ENCODE peak calls at places on chromosomes 6 and 20, in nine cellular contexts. One of them, this sample, is unnamed.

GRCh38 chr20:8116067-8116811 is 15.8 kb upstream of the PLCB1 start:
- DNase-seq in iPS-NIHi11: no peak
- DNase-seq in activated CD8-positive, alpha-beta memory T cell treated with anti-CD3 and anti-CD28 coated beads for 1 hour: no peak
- DNase-seq in HEK293T: no peak
- DNase-seq in substantia nigra: no peak
- DNase-seq in T-helper 1 cell: no peak
- DNase-seq in mammary epithelial cell: no peak
- DNase-seq in hippocampal formation: no peak
- DNase-seq in SK-N-DZ: peak; percentile 29
- DNase-seq in this sample: no peak

GRCh38 chr20:7993703-7994102 is 25.9 kb downstream of the TMX4 start:
- DNase-seq in substantia nigra: no peak
- DNase-seq in activated CD8-positive, alpha-beta memory T cell treated with anti-CD3 and anti-CD28 coated beads for 1 hour: no peak
- DNase-seq in SK-N-DZ: no peak
- DNase-seq in T-helper 1 cell: no peak
- DNase-seq in mammary epithelial cell: no peak
- DNase-seq in iPS-NIHi11: no peak
- DNase-seq in HEK293T: no peak
- DNase-seq in hippocampal formation: no peak
- DNase-seq in this sample: no peak

GRCh38 chr20:25277051-25277801 is 29.3 kb downstream of the PYGB start:
- DNase-seq in substantia nigra: no peak
- DNase-seq in hippocampal formation: no peak
- DNase-seq in HEK293T: no peak
- DNase-seq in T-helper 1 cell: no peak
- DNase-seq in activated CD8-positive, alpha-beta memory T cell treated with anti-CD3 and anti-CD28 coated beads for 1 hour: no peak
- DNase-seq in SK-N-DZ: no peak
- DNase-seq in mammary epithelial cell: no peak
- DNase-seq in iPS-NIHi11: no peak
- DNase-seq in this sample: no peak

GRCh38 chr20:44069203-44069931 is 117.6 kb downstream of the JPH2 start:
- DNase-seq in hippocampal formation: no peak
- DNase-seq in T-helper 1 cell: peak; percentile 95
- DNase-seq in SK-N-DZ: no peak
- DNase-seq in activated CD8-positive, alpha-beta memory T cell treated with anti-CD3 and anti-CD28 coated beads for 1 hour: peak; percentile 68
- DNase-seq in iPS-NIHi11: no peak
- DNase-seq in mammary epithelial cell: no peak
- DNase-seq in substantia nigra: no peak
- DNase-seq in HEK293T: no peak
- DNase-seq in this sample: no peak

GRCh38 chr6:37441651-37442050 is 8.6 kb downstream of the CMTR1 start:
- DNase-seq in hippocampal formation: no peak
- DNase-seq in HEK293T: no peak
- DNase-seq in SK-N-DZ: peak; percentile 28
- DNase-seq in iPS-NIHi11: no peak
- DNase-seq in activated CD8-positive, alpha-beta memory T cell treated with anti-CD3 and anti-CD28 coated beads for 1 hour: no peak
- DNase-seq in mammary epithelial cell: no peak
- DNase-seq in substantia nigra: no peak
- DNase-seq in T-helper 1 cell: no peak
- DNase-seq in this sample: no peak

GRCh38 chr6:11085758-11086435 is 7.7 kb upstream of the SMIM13 start:
- DNase-seq in SK-N-DZ: no peak
- DNase-seq in T-helper 1 cell: no peak
- DNase-seq in hippocampal formation: no peak
- DNase-seq in mammary epithelial cell: no peak
- DNase-seq in substantia nigra: no peak
- DNase-seq in HEK293T: no peak
- DNase-seq in activated CD8-positive, alpha-beta memory T cell treated with anti-CD3 and anti-CD28 coated beads for 1 hour: no peak
- DNase-seq in iPS-NIHi11: no peak
- DNase-seq in this sample: peak; percentile 75

GRCh38 chr6:53330137-53330536 is 18.6 kb downstream of the ELOVL5 start:
- DNase-seq in substantia nigra: no peak
- DNase-seq in mammary epithelial cell: no peak
- DNase-seq in HEK293T: no peak
- DNase-seq in SK-N-DZ: no peak
- DNase-seq in T-helper 1 cell: no peak
- DNase-seq in iPS-NIHi11: no peak
- DNase-seq in activated CD8-positive, alpha-beta memory T cell treated with anti-CD3 and anti-CD28 coated beads for 1 hour: no peak
- DNase-seq in hippocampal formation: no peak
- DNase-seq in this sample: no peak

GRCh38 chr6:6758915-6759654 is 170.6 kb downstream of the LY86 start:
- DNase-seq in substantia nigra: peak; percentile 50
- DNase-seq in mammary epithelial cell: peak; percentile 23
- DNase-seq in T-helper 1 cell: no peak
- DNase-seq in iPS-NIHi11: peak; percentile 77
- DNase-seq in activated CD8-positive, alpha-beta memory T cell treated with anti-CD3 and anti-CD28 coated beads for 1 hour: no peak
- DNase-seq in hippocampal formation: peak; percentile 25
- DNase-seq in HEK293T: peak; percentile 50
- DNase-seq in SK-N-DZ: peak; percentile 7
- DNase-seq in this sample: peak; percentile 80

GRCh38 chr20:32354592-32355416 is 3.3 kb upstream of the ASXL1 start:
- DNase-seq in substantia nigra: no peak
- DNase-seq in hippocampal formation: no peak
- DNase-seq in SK-N-DZ: no peak
- DNase-seq in activated CD8-positive, alpha-beta memory T cell treated with anti-CD3 and anti-CD28 coated beads for 1 hour: no peak
- DNase-seq in T-helper 1 cell: peak; percentile 80
- DNase-seq in HEK293T: no peak
- DNase-seq in iPS-NIHi11: no peak
- DNase-seq in mammary epithelial cell: peak; percentile 54
- DNase-seq in this sample: peak; percentile 58

GRCh38 chr20:58310291-58310782 is 822 bp downstream of the RAB22A start:
- DNase-seq in HEK293T: no peak
- DNase-seq in activated CD8-positive, alpha-beta memory T cell treated with anti-CD3 and anti-CD28 coated beads for 1 hour: no peak
- DNase-seq in T-helper 1 cell: peak; percentile 13
- DNase-seq in substantia nigra: no peak
- DNase-seq in mammary epithelial cell: peak; percentile 61
- DNase-seq in iPS-NIHi11: no peak
- DNase-seq in hippocampal formation: no peak
- DNase-seq in SK-N-DZ: no peak
- DNase-seq in this sample: no peak

GRCh38 chr6:16731503-16732018 is 29.7 kb downstream of the ATXN1 start:
- DNase-seq in iPS-NIHi11: no peak
- DNase-seq in T-helper 1 cell: peak; percentile 85
- DNase-seq in hippocampal formation: no peak
- DNase-seq in mammary epithelial cell: no peak
- DNase-seq in HEK293T: no peak
- DNase-seq in substantia nigra: no peak
- DNase-seq in SK-N-DZ: no peak
- DNase-seq in activated CD8-positive, alpha-beta memory T cell treated with anti-CD3 and anti-CD28 coated beads for 1 hour: no peak
- DNase-seq in this sample: no peak

GRCh38 chr6:162856885-162857284 is 129.1 kb downstream of the PACRG start:
- DNase-seq in substantia nigra: peak; percentile 89
- DNase-seq in T-helper 1 cell: no peak
- DNase-seq in iPS-NIHi11: peak; percentile 67
- DNase-seq in HEK293T: peak; percentile 65
- DNase-seq in hippocampal formation: peak; percentile 98
- DNase-seq in activated CD8-positive, alpha-beta memory T cell treated with anti-CD3 and anti-CD28 coated beads for 1 hour: no peak
- DNase-seq in mammary epithelial cell: peak; percentile 27
- DNase-seq in SK-N-DZ: peak; percentile 90
- DNase-seq in this sample: peak; percentile 59

GRCh38 chr6:162683135-162683534 is 44.4 kb downstream of the PRKN start:
- DNase-seq in mammary epithelial cell: no peak
- DNase-seq in iPS-NIHi11: no peak
- DNase-seq in SK-N-DZ: no peak
- DNase-seq in substantia nigra: no peak
- DNase-seq in hippocampal formation: no peak
- DNase-seq in T-helper 1 cell: no peak
- DNase-seq in activated CD8-positive, alpha-beta memory T cell treated with anti-CD3 and anti-CD28 coated beads for 1 hour: no peak
- DNase-seq in HEK293T: no peak
- DNase-seq in this sample: no peak

GRCh38 chr6:55176958-55177357 is 2.6 kb downstream of the HCRTR2 start:
- DNase-seq in activated CD8-positive, alpha-beta memory T cell treated with anti-CD3 and anti-CD28 coated beads for 1 hour: no peak
- DNase-seq in T-helper 1 cell: no peak
- DNase-seq in iPS-NIHi11: no peak
- DNase-seq in substantia nigra: no peak
- DNase-seq in hippocampal formation: no peak
- DNase-seq in mammary epithelial cell: peak; percentile 21
- DNase-seq in HEK293T: no peak
- DNase-seq in SK-N-DZ: no peak
- DNase-seq in this sample: no peak

GRCh38 chr6:133610271-133610840 is 278.6 kb upstream of the TCF21 start:
- DNase-seq in HEK293T: no peak
- DNase-seq in hippocampal formation: no peak
- DNase-seq in T-helper 1 cell: no peak
- DNase-seq in SK-N-DZ: no peak
- DNase-seq in mammary epithelial cell: no peak
- DNase-seq in activated CD8-positive, alpha-beta memory T cell treated with anti-CD3 and anti-CD28 coated beads for 1 hour: no peak
- DNase-seq in substantia nigra: no peak
- DNase-seq in iPS-NIHi11: no peak
- DNase-seq in this sample: no peak

GRCh38 chr6:45566882-45567281 is 189.1 kb upstream of the SUPT3H start:
- DNase-seq in HEK293T: no peak
- DNase-seq in iPS-NIHi11: peak; percentile 45
- DNase-seq in mammary epithelial cell: peak; percentile 63
- DNase-seq in substantia nigra: no peak
- DNase-seq in activated CD8-positive, alpha-beta memory T cell treated with anti-CD3 and anti-CD28 coated beads for 1 hour: no peak
- DNase-seq in T-helper 1 cell: no peak
- DNase-seq in SK-N-DZ: no peak
- DNase-seq in hippocampal formation: no peak
- DNase-seq in this sample: peak; percentile 51

GRCh38 chr6:42898891-42899361 is 16.9 kb upstream of the PTCRA start:
- DNase-seq in SK-N-DZ: peak; percentile 73
- DNase-seq in substantia nigra: peak; percentile 55
- DNase-seq in mammary epithelial cell: peak; percentile 37
- DNase-seq in iPS-NIHi11: peak; percentile 53
- DNase-seq in HEK293T: no peak
- DNase-seq in T-helper 1 cell: peak; percentile 53
- DNase-seq in activated CD8-positive, alpha-beta memory T cell treated with anti-CD3 and anti-CD28 coated beads for 1 hour: peak; percentile 38
- DNase-seq in hippocampal formation: peak; percentile 68
- DNase-seq in this sample: peak; percentile 71

GRCh38 chr6:128225610-128226009 is 294.8 kb downstream of the PTPRK start:
- DNase-seq in substantia nigra: no peak
- DNase-seq in hippocampal formation: no peak
- DNase-seq in iPS-NIHi11: no peak
- DNase-seq in mammary epithelial cell: no peak
- DNase-seq in HEK293T: no peak
- DNase-seq in SK-N-DZ: no peak
- DNase-seq in T-helper 1 cell: no peak
- DNase-seq in activated CD8-positive, alpha-beta memory T cell treated with anti-CD3 and anti-CD28 coated beads for 1 hour: no peak
- DNase-seq in this sample: no peak

GRCh38 chr6:166582258-166582657 is 4.2 kb downstream of the RAMACL start:
- DNase-seq in activated CD8-positive, alpha-beta memory T cell treated with anti-CD3 and anti-CD28 coated beads for 1 hour: no peak
- DNase-seq in HEK293T: no peak
- DNase-seq in substantia nigra: no peak
- DNase-seq in SK-N-DZ: no peak
- DNase-seq in iPS-NIHi11: no peak
- DNase-seq in hippocampal formation: no peak
- DNase-seq in T-helper 1 cell: no peak
- DNase-seq in mammary epithelial cell: no peak
- DNase-seq in this sample: no peak

GRCh38 chr6:31952140-31952805 is 6.4 kb downstream of the CFB start:
- DNase-seq in iPS-NIHi11: peak; percentile 80
- DNase-seq in HEK293T: peak; percentile 57
- DNase-seq in mammary epithelial cell: peak; percentile 41
- DNase-seq in SK-N-DZ: peak; percentile 46
- DNase-seq in T-helper 1 cell: peak; percentile 30
- DNase-seq in substantia nigra: peak; percentile 1
- DNase-seq in activated CD8-positive, alpha-beta memory T cell treated with anti-CD3 and anti-CD28 coated beads for 1 hour: no peak
- DNase-seq in hippocampal formation: no peak
- DNase-seq in this sample: peak; percentile 76

GRCh38 chr6:90003941-90004340 is 109.7 kb downstream of the GJA10 start:
- DNase-seq in mammary epithelial cell: no peak
- DNase-seq in T-helper 1 cell: no peak
- DNase-seq in activated CD8-positive, alpha-beta memory T cell treated with anti-CD3 and anti-CD28 coated beads for 1 hour: no peak
- DNase-seq in hippocampal formation: no peak
- DNase-seq in substantia nigra: no peak
- DNase-seq in iPS-NIHi11: no peak
- DNase-seq in HEK293T: no peak
- DNase-seq in SK-N-DZ: no peak
- DNase-seq in this sample: no peak

GRCh38 chr20:22763257-22763906 is 179.0 kb upstream of the FOXA2 start:
- DNase-seq in activated CD8-positive, alpha-beta memory T cell treated with anti-CD3 and anti-CD28 coated beads for 1 hour: no peak
- DNase-seq in mammary epithelial cell: peak; percentile 91
- DNase-seq in T-helper 1 cell: no peak
- DNase-seq in HEK293T: no peak
- DNase-seq in hippocampal formation: no peak
- DNase-seq in substantia nigra: no peak
- DNase-seq in iPS-NIHi11: no peak
- DNase-seq in SK-N-DZ: no peak
- DNase-seq in this sample: no peak

GRCh38 chr20:3551681-3552434 is 81.0 kb downstream of the ATRN start:
- DNase-seq in substantia nigra: no peak
- DNase-seq in mammary epithelial cell: no peak
- DNase-seq in activated CD8-positive, alpha-beta memory T cell treated with anti-CD3 and anti-CD28 coated beads for 1 hour: no peak
- DNase-seq in T-helper 1 cell: no peak
- DNase-seq in hippocampal formation: no peak
- DNase-seq in HEK293T: no peak
- DNase-seq in iPS-NIHi11: no peak
- DNase-seq in SK-N-DZ: no peak
- DNase-seq in this sample: no peak

GRCh38 chr6:154615483-154616025 is 105.1 kb upstream of the CNKSR3 start:
- DNase-seq in activated CD8-positive, alpha-beta memory T cell treated with anti-CD3 and anti-CD28 coated beads for 1 hour: no peak
- DNase-seq in HEK293T: peak; percentile 91
- DNase-seq in substantia nigra: no peak
- DNase-seq in SK-N-DZ: peak; percentile 23
- DNase-seq in iPS-NIHi11: peak; percentile 60
- DNase-seq in mammary epithelial cell: peak; percentile 86
- DNase-seq in T-helper 1 cell: no peak
- DNase-seq in hippocampal formation: peak; percentile 1
- DNase-seq in this sample: peak; percentile 76

GRCh38 chr20:57514273-57514751 is 10.6 kb downstream of the CTCFL start:
- DNase-seq in substantia nigra: peak; percentile 59
- DNase-seq in mammary epithelial cell: peak; percentile 57
- DNase-seq in SK-N-DZ: peak; percentile 64
- DNase-seq in HEK293T: peak; percentile 73
- DNase-seq in activated CD8-positive, alpha-beta memory T cell treated with anti-CD3 and anti-CD28 coated beads for 1 hour: no peak
- DNase-seq in hippocampal formation: peak; percentile 71
- DNase-seq in T-helper 1 cell: peak; percentile 20
- DNase-seq in iPS-NIHi11: peak; percentile 75
- DNase-seq in this sample: peak; percentile 86

GRCh38 chr20:31494131-31494530 is 19.0 kb downstream of the REM1 start:
- DNase-seq in T-helper 1 cell: no peak
- DNase-seq in substantia nigra: no peak
- DNase-seq in hippocampal formation: no peak
- DNase-seq in HEK293T: peak; percentile 62
- DNase-seq in SK-N-DZ: no peak
- DNase-seq in activated CD8-positive, alpha-beta memory T cell treated with anti-CD3 and anti-CD28 coated beads for 1 hour: no peak
- DNase-seq in mammary epithelial cell: peak; percentile 49
- DNase-seq in iPS-NIHi11: peak; percentile 52
- DNase-seq in this sample: peak; percentile 85

GRCh38 chr6:21228411-21228810 is 365.1 kb upstream of the SOX4 start:
- DNase-seq in T-helper 1 cell: no peak
- DNase-seq in mammary epithelial cell: peak; percentile 84
- DNase-seq in activated CD8-positive, alpha-beta memory T cell treated with anti-CD3 and anti-CD28 coated beads for 1 hour: no peak
- DNase-seq in substantia nigra: no peak
- DNase-seq in SK-N-DZ: no peak
- DNase-seq in iPS-NIHi11: no peak
- DNase-seq in hippocampal formation: no peak
- DNase-seq in HEK293T: no peak
- DNase-seq in this sample: no peak

GRCh38 chr6:114157848-114158247 is 185.0 kb downstream of the HS3ST5 start:
- DNase-seq in T-helper 1 cell: no peak
- DNase-seq in substantia nigra: no peak
- DNase-seq in iPS-NIHi11: no peak
- DNase-seq in SK-N-DZ: peak; percentile 52
- DNase-seq in mammary epithelial cell: no peak
- DNase-seq in hippocampal formation: no peak
- DNase-seq in activated CD8-positive, alpha-beta memory T cell treated with anti-CD3 and anti-CD28 coated beads for 1 hour: no peak
- DNase-seq in HEK293T: no peak
- DNase-seq in this sample: no peak

GRCh38 chr6:33549196-33549595 is 30.9 kb downstream of the BAK1 start:
- DNase-seq in mammary epithelial cell: no peak
- DNase-seq in iPS-NIHi11: no peak
- DNase-seq in substantia nigra: no peak
- DNase-seq in T-helper 1 cell: no peak
- DNase-seq in hippocampal formation: no peak
- DNase-seq in activated CD8-positive, alpha-beta memory T cell treated with anti-CD3 and anti-CD28 coated beads for 1 hour: no peak
- DNase-seq in HEK293T: no peak
- DNase-seq in SK-N-DZ: no peak
- DNase-seq in this sample: no peak

GRCh38 chr6:147507162-147508072 is 1.1 kb upstream of the SAMD5 start:
- DNase-seq in substantia nigra: no peak
- DNase-seq in activated CD8-positive, alpha-beta memory T cell treated with anti-CD3 and anti-CD28 coated beads for 1 hour: no peak
- DNase-seq in HEK293T: peak; percentile 48
- DNase-seq in hippocampal formation: no peak
- DNase-seq in mammary epithelial cell: peak; percentile 23
- DNase-seq in iPS-NIHi11: peak; percentile 40
- DNase-seq in T-helper 1 cell: no peak
- DNase-seq in SK-N-DZ: no peak
- DNase-seq in this sample: peak; percentile 2

GRCh38 chr6:35085359-35086281 is 55.5 kb downstream of the TCP11 start:
- DNase-seq in mammary epithelial cell: no peak
- DNase-seq in T-helper 1 cell: no peak
- DNase-seq in HEK293T: no peak
- DNase-seq in substantia nigra: no peak
- DNase-seq in activated CD8-positive, alpha-beta memory T cell treated with anti-CD3 and anti-CD28 coated beads for 1 hour: no peak
- DNase-seq in SK-N-DZ: no peak
- DNase-seq in hippocampal formation: no peak
- DNase-seq in iPS-NIHi11: peak; percentile 11
- DNase-seq in this sample: no peak

This sample was measured in SK-MEL-5.